ENCODE peak calls at places on chromosomes 6 and 20, in seven cellular contexts. O, A, I, M, T, K and D are unnamed samples.

GRCh38 chr6:17831135-17831534 is 124.4 kb upstream of the NUP153 start:
- DNase-seq in M (no peak), O (no peak), I (no peak), K (peak; percentile 86), T (no peak), A (peak; percentile 74), D (peak; percentile 11)

GRCh38 chr6:32609731-32610640 is 20.3 kb upstream of the HLA-DRB1 start:
- DNase-seq in K (peak; percentile 86), I (peak; percentile 72), T (no peak), A (peak; percentile 89), M (peak; percentile 50), O (peak; percentile 95), D (peak; percentile 95)

GRCh38 chr6:30325873-30326445 is 768 bp upstream of the TRIM39 start:
- DNase-seq in M (no peak), O (peak; percentile 92), I (peak; percentile 72), A (peak; percentile 46), K (no peak), T (no peak), D (no peak)

GRCh38 chr6:38567436-38567835 is 72.3 kb downstream of the BTBD9 start:
- DNase-seq in M (no peak), I (no peak), K (peak; percentile 90), A (peak; percentile 92), T (no peak), O (no peak), D (peak; percentile 77)

GRCh38 chr6:24858154-24858801 is 59.6 kb upstream of the ARMH2 start:
- DNase-seq in I (peak; percentile 92), O (no peak), M (peak; percentile 20), K (no peak), T (no peak), A (peak; percentile 87), D (peak; percentile 85)

GRCh38 chr20:7702141-7702540 is 238.1 kb downstream of the HAO1 start:
- DNase-seq in T (no peak), I (no peak), O (no peak), K (no peak), A (no peak), M (no peak), D (peak; percentile 28)

GRCh38 chr20:61251529-61252393 is at the start of gene CDH4:
- DNase-seq in T (no peak), M (no peak), O (peak; percentile 45), A (no peak), I (no peak), K (no peak), D (peak; percentile 41)

GRCh38 chr6:33987531-33988021 is 158.3 kb downstream of the GRM4 start:
- DNase-seq in A (no peak), M (no peak), I (no peak), T (no peak), K (no peak), O (peak; percentile 16), D (no peak)

GRCh38 chr6:42017021-42017643 is 33.2 kb upstream of the TAF8 start:
- DNase-seq in O (no peak), K (peak; percentile 82), A (peak; percentile 89), I (peak; percentile 88), M (peak; percentile 10), T (no peak), D (peak; percentile 54)

GRCh38 chr6:118889163-118889562 is 4.8 kb upstream of the ASF1A start:
- DNase-seq in T (no peak), O (no peak), M (no peak), I (no peak), A (no peak), K (no peak), D (no peak)

GRCh38 chr6:40349092-40349491 is 238.1 kb downstream of the LRFN2 start:
- DNase-seq in O (peak; percentile 27), T (no peak), I (peak; percentile 32), K (no peak), M (no peak), A (no peak), D (no peak)

GRCh38 chr6:69865126-69865525 is 1.2 kb upstream of the COL19A1 start:
- DNase-seq in O (no peak), I (no peak), K (peak; percentile 36), A (peak; percentile 73), T (no peak), M (no peak), D (peak; percentile 38)

GRCh38 chr6:79824231-79824630 is 123.1 kb downstream of the ELOVL4 start:
- DNase-seq in O (no peak), I (no peak), K (no peak), A (peak; percentile 32), M (no peak), T (no peak), D (peak; percentile 46)

GRCh38 chr20:62048821-62049291 is 16.8 kb downstream of the TAF4 start:
- DNase-seq in T (peak; percentile 34), A (no peak), K (no peak), I (no peak), O (no peak), M (no peak), D (no peak)

GRCh38 chr6:43773981-43774775 is 4.2 kb downstream of the VEGFA start:
- DNase-seq in I (no peak), O (no peak), A (no peak), K (no peak), M (no peak), T (no peak), D (no peak)

GRCh38 chr20:483791-484644 is 21.7 kb upstream of the TBC1D20 start:
- DNase-seq in O (no peak), M (no peak), K (no peak), A (no peak), T (no peak), I (no peak), D (no peak)

GRCh38 chr6:135351635-135352034 is 145.9 kb downstream of the AHI1 start:
- DNase-seq in I (no peak), O (no peak), K (no peak), M (no peak), T (no peak), A (no peak), D (no peak)

GRCh38 chr6:154301086-154301625 is 55.4 kb downstream of the IPCEF1 start:
- DNase-seq in O (no peak), T (no peak), K (no peak), I (no peak), M (no peak), A (no peak), D (no peak)

GRCh38 chr6:11918021-11918738 is 93.9 kb upstream of the HIVEP1 start:
- DNase-seq in T (no peak), M (no peak), O (no peak), K (peak; percentile 88), I (no peak), A (peak; percentile 71), D (no peak)

GRCh38 chr20:31666258-31667042 is 28.7 kb downstream of the COX4I2 start:
- DNase-seq in A (peak; percentile 65), O (no peak), I (peak; percentile 96), K (no peak), M (no peak), T (peak; percentile 82), D (no peak)

GRCh38 chr6:166278579-166279392 is 29.4 kb downstream of the PRR18 start:
- DNase-seq in M (no peak), A (no peak), K (no peak), T (no peak), I (no peak), O (no peak), D (no peak)
- TF ChIP-seq CTCF in M (no peak), A (no peak), K (no peak), T (no peak), I (no peak), O (no peak), D (no peak)

GRCh38 chr20:48295445-48295903 is 510.2 kb upstream of the SULF2 start:
- DNase-seq in O (peak; percentile 77), A (peak; percentile 95), K (peak; percentile 93), M (no peak), I (no peak), T (no peak), D (peak; percentile 81)
- TF ChIP-seq CTCF in O (peak; percentile 66), A (peak; percentile 48), K (peak; percentile 46), M (no peak), I (no peak), T (no peak), D (peak; percentile 57)

GRCh38 chr6:94251878-94252277 is 832.5 kb upstream of the EPHA7 start:
- DNase-seq in T (no peak), O (no peak), M (no peak), A (no peak), K (no peak), I (no peak), D (no peak)

DNA sequence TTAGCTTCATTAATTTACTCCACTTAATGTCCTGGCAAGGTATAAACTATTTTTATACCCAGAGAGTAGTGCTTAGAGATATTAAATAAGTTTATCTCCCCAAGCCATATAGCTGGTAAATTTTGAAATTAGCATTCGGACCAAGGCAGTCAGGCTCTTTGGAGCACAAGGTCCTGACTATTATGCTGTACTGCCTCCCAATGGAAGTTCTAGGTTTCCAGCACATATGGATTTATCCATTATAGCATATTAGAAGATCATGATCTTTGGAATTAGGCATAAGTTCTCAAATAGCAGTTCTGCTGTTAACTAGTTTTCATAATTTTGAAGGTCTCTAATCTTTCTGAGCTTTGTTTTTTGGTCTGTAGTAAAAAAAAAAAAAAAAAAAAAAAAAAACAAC is 835.3 kb upstream of the EPHA7 start:
- DNase-seq in T (no peak), O (no peak), M (no peak), A (peak; percentile 1), I (no peak), K (peak; percentile 17), D (peak; percentile 14)
- TF ChIP-seq CTCF in T (no peak), O (peak; percentile 57), M (no peak), A (peak; percentile 12), I (no peak), K (peak; percentile 37), D (peak; percentile 16)

GRCh38 chr20:25622450-25623224 is 1.2 kb downstream of the NANP start:
- DNase-seq in A (peak; percentile 2), O (no peak), K (peak; percentile 17), I (no peak), M (no peak), T (no peak), D (peak; percentile 11)

GRCh38 chr20:25623736-25624499 is at the start of gene NANP:
- DNase-seq in O (peak; percentile 94), K (peak; percentile 99), M (peak; percentile 96), I (peak; percentile 97), A (peak; percentile 97), T (peak; percentile 98), D (peak; percentile 98)

GRCh38 chr20:25622049-25622448 is 1.8 kb downstream of the NANP start:
- DNase-seq in K (no peak), M (no peak), I (no peak), O (no peak), A (no peak), T (no peak), D (peak; percentile 7)

GRCh38 chr20:25624500-25624939 is 706 bp upstream of the NANP start:
- DNase-seq in K (no peak), I (no peak), T (no peak), M (no peak), A (peak; percentile 37), O (no peak), D (no peak)

GRCh38 chr20:25623225-25623735 is 534 bp downstream of the NANP start:
- DNase-seq in O (peak; percentile 32), M (no peak), I (peak; percentile 58), A (peak; percentile 38), K (peak; percentile 28), T (peak; percentile 64), D (peak; percentile 32)
- TF ChIP-seq CTCF in O (no peak), M (no peak), I (no peak), A (no peak), K (no peak), T (no peak), D (no peak)

GRCh38 chr6:109396319-109396718 is 14.1 kb upstream of the CD164 start:
- DNase-seq in K (no peak), O (no peak), T (no peak), M (no peak), I (no peak), A (no peak), D (no peak)

GRCh38 chr6:109393882-109394281 is 11.6 kb upstream of the CD164 start:
- DNase-seq in K (no peak), A (peak; percentile 33), O (no peak), T (no peak), M (no peak), I (no peak), D (peak; percentile 74)

GRCh38 chr6:109397020-109397419 is 14.8 kb upstream of the CD164 start:
- DNase-seq in T (no peak), A (peak; percentile 35), K (peak; percentile 14), O (no peak), I (peak; percentile 55), M (no peak), D (peak; percentile 35)
- TF ChIP-seq CTCF in T (no peak), A (peak; percentile 39), K (peak; percentile 30), O (peak; percentile 58), I (peak; percentile 39), M (peak; percentile 3), D (peak; percentile 18)